ENCODE peak calls at places on chromosome X, in seven cellular contexts. C, A, F, G, M, S and P are unnamed samples.

GRCh38 chrX:40109288-40110008 is 11.7 kb upstream of the BCOR start:
- DNase-seq in F (peak; percentile 56), M (no peak), S (peak; percentile 79), A (no peak), G (peak; percentile 80), C (peak; percentile 80), P (peak; percentile 80)

GRCh38 chrX:32155044-32155638 is 1056.2 kb downstream of the DMD start:
- DNase-seq in G (no peak), S (no peak), C (no peak), A (no peak), M (no peak), F (no peak), P (no peak)

GRCh38 chrX:138710866-138711331 is 618 bp downstream of the FGF13 start:
- DNase-seq in A (no peak), M (no peak), S (peak; percentile 39), F (no peak), C (peak; percentile 73), G (peak; percentile 15), P (peak; percentile 13)

GRCh38 chrX:5236749-5237148 is 991.9 kb downstream of the NLGN4X start:
- DNase-seq in A (no peak), C (no peak), S (no peak), G (no peak), M (no peak), F (no peak), P (no peak)

GRCh38 chrX:30653415-30654131 is at the start of gene GK:
- DNase-seq in F (no peak), C (peak; percentile 84), A (no peak), S (peak; percentile 46), G (peak; percentile 49), M (no peak), P (peak; percentile 7)

GRCh38 chrX:122857734-122858133 is 326.3 kb upstream of the GRIA3 start:
- DNase-seq in G (no peak), F (no peak), A (no peak), C (no peak), S (no peak), M (no peak), P (no peak)

GRCh38 chrX:72539822-72540221 is 32.8 kb downstream of the HDAC8 start:
- DNase-seq in A (no peak), G (no peak), M (no peak), C (no peak), S (no peak), F (no peak), P (no peak)

GRCh38 chrX:24479924-24480722 is 15.0 kb downstream of the PDK3 start:
- DNase-seq in G (no peak), S (no peak), C (no peak), A (peak; percentile 32), M (peak; percentile 94), F (peak; percentile 5), P (no peak)

GRCh38 chrX:48459483-48459882 is 10.6 kb downstream of the SLC38A5 start:
- DNase-seq in A (no peak), S (no peak), C (no peak), G (no peak), M (no peak), F (no peak), P (no peak)

GRCh38 chrX:48458711-48459110 is 11.3 kb downstream of the SLC38A5 start:
- DNase-seq in S (no peak), M (no peak), F (no peak), G (no peak), A (no peak), C (peak; percentile 71), P (no peak)

GRCh38 chrX:48461830-48462229 is 8.2 kb downstream of the SLC38A5 start:
- DNase-seq in A (no peak), S (peak; percentile 21), M (no peak), C (no peak), G (no peak), F (no peak), P (no peak)

GRCh38 chrX:48460606-48461005 is 9.5 kb downstream of the SLC38A5 start:
- DNase-seq in C (no peak), F (no peak), M (no peak), G (no peak), S (no peak), A (no peak), P (no peak)

DNA sequence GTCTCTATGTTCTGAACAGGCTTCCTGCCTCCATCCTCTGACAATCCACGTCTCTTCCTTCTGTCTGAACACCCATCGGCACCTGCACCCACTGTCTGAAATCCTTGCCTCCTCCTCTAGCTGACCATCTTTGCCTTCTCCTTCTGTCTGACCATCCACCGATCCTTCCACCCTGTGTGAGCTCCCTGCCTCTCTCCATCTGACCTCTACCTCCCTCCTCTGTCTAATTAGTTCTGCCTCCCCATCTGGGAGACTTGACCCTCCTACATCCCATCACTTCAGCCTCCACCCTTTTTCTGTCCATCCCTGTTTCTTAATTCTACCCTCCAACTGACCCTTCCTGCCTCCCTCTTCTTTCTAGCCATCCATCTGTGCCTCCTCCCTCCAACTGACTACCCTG is 10.0 kb downstream of the SLC38A5 start:
- DNase-seq in F (no peak), S (no peak), G (no peak), A (no peak), C (no peak), M (no peak), P (no peak)
- H3K36me3 ChIP-seq in F (no peaks in the 10 kb centered on the region), S (no peaks in the 10 kb centered on the region), G (no peaks in the 10 kb centered on the region), A (no peaks in the 10 kb centered on the region), C (no peaks in the 10 kb centered on the region), M (no peaks in the 10 kb centered on the region), P (peaks cover 65% of the 10 kb centered on the region)

GRCh38 chrX:153688900-153689590 is 1.3 kb downstream of the SLC6A8 start:
- DNase-seq in A (peak; percentile 45), C (peak; percentile 76), F (no peak), M (no peak), S (peak; percentile 70), G (peak; percentile 34), P (peak; percentile 69)
- H3K4me3 ChIP-seq in A (peak overlapping the region; percentile 66), C (peak overlapping the region; percentile 29), F (peak overlapping the region; percentile 15), M (no peak overlapping the region), S (peak overlapping the region; percentile 59), G (peak overlapping the region; percentile 44), P (peak overlapping the region; percentile 50)

DNA sequence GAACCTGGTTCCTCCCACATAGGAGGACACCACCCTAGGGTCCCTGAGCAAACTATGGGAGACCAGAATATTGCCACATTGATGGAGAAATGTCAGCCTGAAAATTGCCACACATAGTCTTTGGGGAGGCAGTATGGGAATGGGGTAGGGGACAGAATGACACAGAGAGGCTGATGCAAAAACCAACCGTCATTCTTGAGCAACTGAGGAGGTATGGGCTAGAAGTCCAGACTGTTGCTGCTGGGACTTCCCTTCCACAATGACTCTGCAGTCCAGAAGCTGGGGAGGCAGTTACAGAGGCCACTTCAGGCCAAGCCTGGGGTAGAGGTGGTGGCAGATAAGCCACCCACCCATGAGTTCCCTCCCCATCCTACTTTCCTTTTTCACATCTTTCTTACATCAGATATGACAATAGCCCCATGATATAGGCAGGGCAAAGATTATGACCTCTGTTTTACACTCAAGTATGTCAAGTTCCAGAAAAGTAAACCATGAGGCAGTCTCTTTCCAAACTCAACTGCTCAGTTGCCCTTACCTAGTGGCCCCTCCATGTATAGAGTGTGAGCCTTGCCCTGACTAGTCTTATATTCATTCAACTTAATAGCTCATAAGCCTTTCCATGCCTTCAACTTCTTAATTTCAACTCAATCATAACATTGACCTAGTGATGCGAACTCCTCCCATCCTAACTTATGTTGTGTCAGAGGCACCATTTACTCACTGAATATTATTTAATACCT is 41.7 kb downstream of the VSIG4 start:
- DNase-seq in A (no peak), C (no peak), G (no peak), M (no peak), F (no peak), S (no peak), P (no peak)
- H3K4me1 ChIP-seq in A (no peaks in the 10 kb centered on the region), C (no peaks in the 10 kb centered on the region), G (no peaks in the 10 kb centered on the region), M (peaks cover 32% of the 10 kb centered on the region), F (no peaks in the 10 kb centered on the region), S (no peaks in the 10 kb centered on the region), P (no peaks in the 10 kb centered on the region)

GRCh38 chrX:2627272-2627867 is 63.7 kb upstream of the CD99 start:
- DNase-seq in C (no peak), F (peak; percentile 56), A (peak; percentile 24), M (no peak), S (peak; percentile 39), G (peak; percentile 38), P (peak; percentile 72)
- H3K36me3 ChIP-seq in C (peaks cover 11% of the 10 kb centered on the region), F (peaks cover 64% of the 10 kb centered on the region), A (peaks cover 20% of the 10 kb centered on the region), M (no peaks in the 10 kb centered on the region), S (peaks cover 4% of the 10 kb centered on the region), G (no peaks in the 10 kb centered on the region), P (peaks cover 29% of the 10 kb centered on the region)

GRCh38 chrX:7926914-7927258 is 327 bp downstream of the PNPLA4 start:
- DNase-seq in G (no peak), S (no peak), A (no peak), M (no peak), F (no peak), C (no peak), P (no peak)
- H3K4me3 ChIP-seq in G (peak overlapping the region; percentile 53), S (peak overlapping the region; percentile 71), A (peak overlapping the region; percentile 66), M (peak overlapping the region; percentile 73), F (peak overlapping the region; percentile 66), C (peak overlapping the region; percentile 94), P (no peak overlapping the region)

DNA sequence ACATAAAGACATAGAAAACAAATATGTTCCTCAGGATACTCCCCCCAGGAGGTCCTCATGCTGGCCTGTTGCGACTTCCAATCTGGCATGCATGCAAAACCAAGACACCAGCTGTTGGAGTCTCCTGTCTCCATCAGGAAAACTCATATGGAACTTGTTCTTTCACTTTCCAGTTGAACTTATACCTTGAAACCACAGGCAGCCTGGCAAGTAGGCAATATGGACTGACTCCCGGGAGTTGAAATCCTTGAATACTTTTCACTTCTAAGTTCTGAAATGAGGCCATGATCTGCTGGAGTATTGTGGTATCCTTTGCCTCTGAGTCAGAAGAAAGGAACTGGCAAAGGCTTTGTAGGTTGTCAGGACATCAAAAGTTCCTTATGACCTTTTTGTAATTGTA is 444.2 kb downstream of the IDS start:
- DNase-seq in F (no peak), A (no peak), S (peak; percentile 57), C (no peak), G (no peak), M (no peak), P (no peak)
- H3K4me1 ChIP-seq in F (no peaks in the 10 kb centered on the region), A (no peaks in the 10 kb centered on the region), S (peaks cover 3% of the 10 kb centered on the region), C (no peaks in the 10 kb centered on the region), G (no peaks in the 10 kb centered on the region), M (no peaks in the 10 kb centered on the region), P (no peaks in the 10 kb centered on the region)